ENCODE peak calls at places on chromosome 17, in nine cellular contexts. N is cardiac fibroblast, P is WERI-Rb-1, R is cardiac muscle cell, F is ascending aorta, K is endodermal cell, W is mucosa of descending colon, M is left ventricle myocardium inferior, V is uterus. A is an unnamed sample.

GRCh38 chr17:68886401-68886800 is 68.8 kb downstream of the ABCA8 start:
- DNase-seq in V (no peak), W (no peak), K (no peak), F (no peak), M (no peak), N (no peak), R (no peak), P (no peak), A (no peak)

GRCh38 chr17:50541916-50542688 is 4.9 kb upstream of the SPATA20 start:
- DNase-seq in P (peak), K (peak), V (peak), N (peak), W (peak), F (peak), R (peak), M (peak), A (peak)

GRCh38 chr17:7282752-7283321 is 1.3 kb downstream of the SLC2A4 start:
- DNase-seq in W (no peak), F (no peak), M (no peak), R (no peak), N (no peak), K (no peak), P (no peak), V (no peak), A (no peak)

GRCh38 chr17:37019117-37019744 is 70.5 kb downstream of the AATF start:
- DNase-seq in N (no peak), P (no peak), F (no peak), K (no peak), R (peak), V (no peak), M (no peak), W (no peak), A (no peak)

GRCh38 chr17:37265446-37266173 is 110.2 kb upstream of the C17orf78 start:
- DNase-seq in M (no peak), V (no peak), F (no peak), K (no peak), R (no peak), W (no peak), P (no peak), N (no peak), A (no peak)

GRCh38 chr17:12977008-12977751 is 40.6 kb downstream of the ELAC2 start:
- DNase-seq in P (no peak), N (peak), V (no peak), F (no peak), W (no peak), R (no peak), K (peak), M (no peak), A (no peak)

GRCh38 chr17:34171245-34171818 is 83.8 kb upstream of the CCL2 start:
- DNase-seq in F (peak), M (peak), R (peak), K (peak), P (peak), W (peak), V (peak), N (peak), A (peak)

GRCh38 chr17:68456529-68457167 is 648 bp downstream of the WIPI1 start:
- DNase-seq in M (peak), W (peak), V (peak), P (peak), F (peak), R (peak), K (peak), N (peak), A (peak)

GRCh38 chr17:8187517-8188407 is 2.2 kb downstream of the BORCS6 start:
- DNase-seq in N (peak), M (peak), K (peak), R (peak), F (peak), P (peak), W (peak), V (peak), A (peak)

GRCh38 chr17:45951941-45952340 is 47.1 kb upstream of the STH start:
- DNase-seq in M (no peak), K (no peak), W (no peak), F (no peak), R (no peak), N (no peak), P (no peak), V (no peak), A (no peak)

GRCh38 chr17:71338396-71338795 is 782.4 kb upstream of the SOX9 start:
- DNase-seq in K (no peak), P (no peak), F (no peak), V (no peak), R (no peak), N (peak), M (no peak), W (no peak), A (no peak)

GRCh38 chr17:66791337-66791736 is 43.6 kb upstream of the CACNG5 start:
- DNase-seq in W (no peak), P (no peak), K (peak), F (no peak), V (no peak), N (no peak), M (no peak), R (no peak), A (no peak)

GRCh38 chr17:83096401-83097220 is 17.2 kb downstream of the METRNL start:
- DNase-seq in P (no peak), N (no peak), V (no peak), W (peak), M (no peak), F (no peak), K (no peak), R (no peak), A (peak)

GRCh38 chr17:56681561-56682266 is 88.2 kb downstream of the NOG start:
- DNase-seq in K (no peak), V (no peak), F (no peak), R (no peak), M (no peak), P (no peak), W (no peak), N (peak), A (no peak)

GRCh38 chr17:50151937-50152547 is 1.6 kb upstream of the PPP1R9B start:
- DNase-seq in R (peak), N (peak), W (peak), V (peak), P (peak), M (peak), F (peak), K (peak), A (peak)

GRCh38 chr17:17783825-17784598 is 52.8 kb downstream of the SREBF1 start:
- DNase-seq in N (peak), P (peak), R (peak), M (peak), K (peak), W (peak), F (no peak), V (peak), A (peak)

GRCh38 chr17:61551255-61551742 is 39.7 kb downstream of the NACA2 start:
- DNase-seq in F (no peak), N (peak), V (no peak), P (no peak), K (no peak), R (peak), M (no peak), W (no peak), A (no peak)

GRCh38 chr17:39222151-39222550 is 3.6 kb downstream of the STAC2 start:
- DNase-seq in F (peak), N (no peak), K (peak), M (no peak), P (no peak), W (no peak), R (no peak), V (no peak), A (no peak)

GRCh38 chr17:39217734-39218369 is 7.9 kb downstream of the STAC2 start:
- DNase-seq in P (no peak), K (peak), V (no peak), M (no peak), N (no peak), R (no peak), W (no peak), F (no peak), A (no peak)

GRCh38 chr17:39219647-39220154 is 6.0 kb downstream of the STAC2 start:
- DNase-seq in F (peak), N (no peak), V (no peak), W (no peak), R (peak), M (peak), P (no peak), K (peak), A (no peak)

GRCh38 chr17:39221572-39221971 is 4.2 kb downstream of the STAC2 start:
- DNase-seq in F (no peak), V (no peak), P (no peak), N (no peak), K (peak), M (no peak), R (no peak), W (no peak), A (no peak)

GRCh38 chr17:39218906-39219305 is 6.8 kb downstream of the STAC2 start:
- DNase-seq in V (no peak), M (no peak), R (no peak), P (no peak), K (peak), W (no peak), F (no peak), N (no peak), A (no peak)
- TF ChIP-seq CTCF in V (no peak), M (no peak), R (no peak), P (no peak), K (no peak), W (no peak), F (no peak), N (no peak), A (no peak)

GRCh38 chr17:79840204-79840988 is 1.2 kb upstream of the CBX4 start:
- DNase-seq in R (peak), F (peak), K (peak), M (peak), W (peak), P (peak), N (peak), V (peak), A (peak)
- TF ChIP-seq CTCF in R (no peak), F (peak), K (peak), M (no peak), W (no peak), P (peak), N (no peak), V (peak), A (no peak)

DNA sequence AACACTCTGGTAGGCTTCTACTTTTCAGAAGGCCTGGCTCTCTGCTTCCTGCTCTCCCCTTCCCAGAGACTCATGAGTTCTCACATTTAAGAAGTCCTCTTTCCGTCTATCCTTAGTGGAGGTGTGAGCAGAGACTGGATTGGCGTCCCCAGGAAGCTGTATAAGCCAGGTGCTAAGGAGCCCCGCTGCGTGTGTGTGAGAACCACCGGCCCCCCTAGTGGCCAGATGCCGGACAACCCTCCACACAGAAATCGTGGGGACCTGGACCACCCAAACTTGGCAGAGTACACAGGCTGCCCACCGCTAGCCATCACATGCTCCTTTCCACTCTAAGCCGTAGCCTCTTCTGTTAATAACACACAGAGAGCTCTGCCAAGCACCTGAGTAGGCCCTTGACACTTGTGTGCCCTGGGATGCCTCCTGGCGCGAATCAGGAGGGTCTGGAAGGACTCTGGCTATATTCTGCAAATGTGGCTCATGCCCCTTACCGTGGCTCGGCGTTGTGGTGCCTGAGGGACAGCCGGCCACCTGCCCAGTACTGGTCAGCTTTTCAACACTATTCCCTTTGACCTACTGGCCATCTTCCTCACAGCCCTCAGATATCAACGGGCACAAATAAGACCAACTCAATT is 13.9 kb downstream of the CYB5D2 start:
- DNase-seq in N (no peak), F (no peak), R (no peak), V (no peak), W (no peak), M (no peak), K (peak), P (peak), A (no peak)
- TF ChIP-seq CTCF in N (no peak), F (no peak), R (no peak), V (no peak), W (no peak), M (peak), K (peak), P (peak), A (no peak)

GRCh38 chr17:79923974-79924638 is 84.9 kb upstream of the CBX4 start:
- DNase-seq in K (peak), W (peak), M (no peak), P (peak), N (peak), F (no peak), V (no peak), R (peak), A (peak)

GRCh38 chr17:79926308-79927135 is 87.3 kb upstream of the CBX4 start:
- DNase-seq in K (no peak), W (no peak), M (no peak), F (no peak), V (no peak), N (no peak), P (no peak), R (no peak), A (no peak)

GRCh38 chr17:79924639-79924976 is 85.4 kb upstream of the CBX4 start:
- DNase-seq in P (no peak), V (no peak), N (no peak), R (no peak), M (no peak), F (no peak), W (no peak), K (no peak), A (no peak)

GRCh38 chr17:79926002-79926307 is 86.7 kb upstream of the CBX4 start:
- DNase-seq in V (no peak), P (no peak), R (no peak), K (no peak), N (no peak), W (no peak), M (no peak), F (no peak), A (no peak)

GRCh38 chr17:79925242-79925957 is 86.2 kb upstream of the CBX4 start:
- DNase-seq in K (peak), P (no peak), V (no peak), W (peak), R (no peak), F (peak), M (peak), N (no peak), A (peak)
- TF ChIP-seq CTCF in K (no peak), P (no peak), V (no peak), W (no peak), R (peak), F (no peak), M (peak), N (no peak), A (no peak)

GRCh38 chr17:43170766-43171681 is at the start of gene NBR1:
- DNase-seq in F (peak), M (peak), K (peak), W (peak), N (peak), P (peak), V (peak), R (peak), A (peak)

GRCh38 chr17:43169561-43170139 is 1.4 kb upstream of the NBR1 start:
- DNase-seq in K (peak), N (no peak), W (no peak), P (peak), V (peak), M (peak), R (no peak), F (peak), A (peak)

GRCh38 chr17:43175213-43176118 is 4.5 kb downstream of the NBR1 start:
- DNase-seq in K (no peak), P (no peak), N (peak), F (no peak), V (no peak), R (no peak), M (no peak), W (no peak), A (no peak)

GRCh38 chr17:43170140-43170765 is 761 bp upstream of the NBR1 start:
- DNase-seq in V (peak), K (peak), N (peak), F (peak), P (peak), W (peak), R (peak), M (peak), A (peak)

GRCh38 chr17:43171761-43172487 is 910 bp downstream of the NBR1 start:
- DNase-seq in P (peak), M (no peak), F (peak), W (no peak), K (peak), N (peak), V (no peak), R (peak), A (no peak)
- TF ChIP-seq CTCF in P (no peak), M (peak), F (peak), W (no peak), K (peak), N (peak), V (no peak), R (peak), A (no peak)

DNA sequence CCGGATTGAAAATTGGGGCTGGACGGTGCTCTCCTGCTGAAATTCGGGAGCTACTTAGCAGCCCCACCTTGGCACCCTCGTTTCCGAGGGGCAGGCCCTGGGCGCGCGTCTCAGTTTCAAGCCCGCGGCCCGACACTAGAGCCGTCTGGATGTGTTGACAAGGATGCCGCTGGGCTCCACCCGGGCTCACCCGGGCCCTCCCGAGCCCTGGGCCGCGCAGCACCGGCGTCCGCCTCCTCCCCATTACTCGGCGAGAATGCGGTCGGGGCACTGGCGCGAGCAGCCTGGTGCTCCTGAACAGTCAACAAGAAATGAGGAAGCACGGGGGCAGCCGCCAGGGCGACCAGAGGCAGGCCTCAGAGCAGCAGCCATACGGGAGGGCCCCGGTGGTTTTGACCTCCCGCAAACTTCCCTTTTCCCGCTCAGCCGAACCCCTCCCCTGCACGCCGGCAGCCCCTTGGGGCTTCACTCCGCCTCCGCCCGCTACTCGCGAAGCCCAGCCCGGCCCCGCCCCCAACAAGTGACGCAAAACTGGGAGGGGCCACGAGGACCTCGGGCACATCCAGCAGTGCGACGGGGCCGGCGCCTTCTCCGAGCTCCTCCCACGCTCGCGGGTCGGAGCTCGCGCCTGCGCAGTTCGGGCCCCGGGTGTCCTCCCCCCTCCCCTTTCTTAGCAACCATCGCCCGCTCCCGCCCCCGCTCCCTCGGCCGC is 447 bp upstream of the SEC14L1 start:
- DNase-seq in M (peak), N (peak), P (peak), K (peak), R (peak), F (peak), V (peak), W (peak), A (peak)
- TF ChIP-seq CTCF in M (peak), N (no peak), P (peak), K (no peak), R (no peak), F (no peak), V (peak), W (no peak), A (no peak)

DNA sequence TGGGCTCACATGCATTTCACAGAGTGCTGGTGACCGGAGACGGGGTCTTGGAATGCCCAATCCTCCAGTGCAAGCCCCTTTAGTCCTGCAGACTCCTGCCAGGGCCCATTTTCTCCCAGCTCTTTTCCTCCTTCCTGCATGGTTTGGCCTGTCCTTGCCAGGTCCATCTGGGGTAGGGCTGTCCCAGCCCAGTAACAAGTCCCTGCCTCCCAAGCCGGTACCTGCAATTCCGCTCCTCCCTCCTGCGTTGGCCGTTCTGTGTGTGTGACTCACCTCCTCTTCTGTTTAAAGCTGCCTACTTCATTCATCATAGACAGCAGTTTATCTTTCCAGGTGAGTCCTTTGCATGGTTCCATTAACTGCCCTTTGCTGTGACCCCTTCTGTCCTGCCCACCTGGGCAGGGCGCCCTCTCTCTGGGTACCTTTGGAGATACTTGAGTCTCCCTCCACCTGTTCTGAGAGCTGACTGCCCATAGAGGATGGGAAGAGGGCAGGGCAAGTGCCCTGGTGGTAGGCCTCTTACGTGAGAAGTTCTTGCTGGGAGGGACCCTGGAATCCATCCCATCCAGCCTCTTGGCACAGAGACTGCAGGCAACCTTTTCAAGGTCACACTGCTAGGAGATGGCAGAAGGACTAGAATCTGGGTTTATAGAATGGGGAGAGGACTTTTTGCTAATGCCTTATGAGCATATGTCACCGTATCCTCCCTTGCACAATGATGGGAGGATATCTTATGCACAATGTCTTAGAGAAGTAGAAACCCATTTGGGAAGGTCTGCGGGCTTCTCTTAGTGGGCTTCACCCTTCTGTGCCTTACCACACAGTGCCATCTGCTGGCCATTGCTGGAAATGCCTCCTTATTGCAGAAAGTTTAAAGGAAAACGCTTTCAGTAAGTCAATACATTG is 29.7 kb upstream of the LGALS9 start:
- DNase-seq in P (peak), F (peak), M (peak), K (peak), W (peak), V (peak), N (peak), R (peak), A (peak)
- TF ChIP-seq CTCF in P (peak), F (peak), M (peak), K (peak), W (peak), V (peak), N (peak), R (peak), A (peak)

A was measured in stomach.